ENCODE peak calls at places on chromosomes 2 and 18, in seven cellular contexts. L is body of pancreas, Z is endothelial cell of umbilical vein, M is A549, E is HCT116, S is spleen, G is GM12878. U is an unnamed sample.

GRCh38 chr2:225040862-225041209 is 1.4 kb downstream of the DOCK10 start:
- DNase-seq in Z (no peak), L (no peak), E (no peak), S (peak), M (peak), G (no peak), U (no peak)

GRCh38 chr2:194095359-194095758 is 1561.7 kb upstream of the SLC39A10 start:
- DNase-seq in M (no peak), S (no peak), G (no peak), E (no peak), L (no peak), Z (no peak), U (no peak)

GRCh38 chr18:63795611-63796010 is 20.4 kb downstream of the SERPINB7 start:
- DNase-seq in M (no peak), S (no peak), E (no peak), Z (no peak), L (no peak), G (no peak), U (no peak)

GRCh38 chr2:162174778-162175177 is 22.7 kb upstream of the GCG start:
- DNase-seq in S (no peak), L (no peak), M (no peak), Z (no peak), E (no peak), G (no peak), U (no peak)

GRCh38 chr2:84946204-84947009 is 24.6 kb upstream of the KCMF1 start:
- DNase-seq in E (peak), S (peak), Z (peak), G (peak), M (peak), L (no peak), U (no peak)

GRCh38 chr2:8877332-8877731 is 39.9 kb upstream of the KIDINS220 start:
- DNase-seq in M (no peak), Z (no peak), G (no peak), S (no peak), L (no peak), E (no peak), U (no peak)

GRCh38 chr2:240235149-240235803 is 94.8 kb upstream of the OTOS start:
- DNase-seq in S (peak), Z (no peak), E (no peak), M (no peak), G (no peak), L (peak), U (peak)

GRCh38 chr2:181371782-181372292 is 85.3 kb upstream of the ITGA4 start:
- DNase-seq in G (no peak), E (no peak), L (no peak), M (no peak), Z (peak), S (no peak), U (no peak)

GRCh38 chr2:157497603-157498314 is 53.9 kb upstream of the CYTIP start:
- DNase-seq in G (no peak), M (peak), S (no peak), Z (peak), E (peak), L (no peak), U (no peak)

DNA sequence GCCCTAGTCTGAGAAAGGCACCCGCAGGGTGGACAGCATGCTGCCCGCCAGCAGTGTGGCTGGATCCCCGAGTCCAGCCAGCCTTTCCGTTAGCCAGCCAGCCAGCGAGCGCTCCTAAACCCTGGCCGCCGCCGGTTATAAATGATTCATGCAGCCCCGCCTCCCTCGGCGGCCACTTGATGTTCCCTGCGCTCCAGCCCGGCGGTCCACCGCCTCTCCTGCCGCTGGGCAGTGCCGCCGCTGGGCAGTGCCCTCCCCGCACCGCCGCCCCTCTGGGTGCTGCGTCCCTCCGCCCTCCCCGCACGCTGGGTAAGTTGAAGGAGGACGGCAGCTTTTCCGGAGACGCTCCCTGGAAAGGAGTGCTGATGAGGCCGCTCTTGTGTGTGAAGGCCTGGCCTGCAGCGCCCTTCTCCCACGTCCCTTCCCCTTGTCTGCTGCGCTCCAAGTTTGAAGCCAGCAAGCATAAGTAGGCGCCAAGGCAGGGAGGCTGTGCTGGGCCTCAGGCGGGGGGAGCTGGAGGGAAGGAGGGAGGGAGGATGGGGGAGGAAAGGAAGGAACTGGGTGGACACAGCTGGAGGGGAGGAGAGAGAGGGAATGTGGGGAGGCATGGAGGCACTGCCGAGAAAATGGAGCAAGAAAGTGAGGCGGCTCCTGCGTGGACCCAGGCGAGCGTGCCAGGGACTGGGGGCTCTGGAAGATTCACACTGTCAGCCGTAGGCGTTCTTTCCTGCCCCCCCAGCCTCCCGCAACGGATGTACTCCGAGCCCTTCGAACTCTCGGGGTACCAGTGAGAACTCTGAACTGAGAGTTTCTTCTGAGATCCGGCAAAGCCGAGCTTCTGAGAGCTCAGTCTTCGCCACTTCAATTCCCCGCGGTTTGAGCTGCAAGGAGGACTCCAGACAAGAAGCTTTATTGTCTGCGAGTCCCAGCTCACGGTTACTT is 131.9 kb downstream of the GLI2 start:
- DNase-seq in Z (peak), E (no peak), S (peak), L (peak), M (peak), G (no peak), U (peak)
- TF ChIP-seq POLR2A in Z (no peak), E (no peak), S (no peak), L (no peak), M (no peak), G (no peak), U (no peak)

DNA sequence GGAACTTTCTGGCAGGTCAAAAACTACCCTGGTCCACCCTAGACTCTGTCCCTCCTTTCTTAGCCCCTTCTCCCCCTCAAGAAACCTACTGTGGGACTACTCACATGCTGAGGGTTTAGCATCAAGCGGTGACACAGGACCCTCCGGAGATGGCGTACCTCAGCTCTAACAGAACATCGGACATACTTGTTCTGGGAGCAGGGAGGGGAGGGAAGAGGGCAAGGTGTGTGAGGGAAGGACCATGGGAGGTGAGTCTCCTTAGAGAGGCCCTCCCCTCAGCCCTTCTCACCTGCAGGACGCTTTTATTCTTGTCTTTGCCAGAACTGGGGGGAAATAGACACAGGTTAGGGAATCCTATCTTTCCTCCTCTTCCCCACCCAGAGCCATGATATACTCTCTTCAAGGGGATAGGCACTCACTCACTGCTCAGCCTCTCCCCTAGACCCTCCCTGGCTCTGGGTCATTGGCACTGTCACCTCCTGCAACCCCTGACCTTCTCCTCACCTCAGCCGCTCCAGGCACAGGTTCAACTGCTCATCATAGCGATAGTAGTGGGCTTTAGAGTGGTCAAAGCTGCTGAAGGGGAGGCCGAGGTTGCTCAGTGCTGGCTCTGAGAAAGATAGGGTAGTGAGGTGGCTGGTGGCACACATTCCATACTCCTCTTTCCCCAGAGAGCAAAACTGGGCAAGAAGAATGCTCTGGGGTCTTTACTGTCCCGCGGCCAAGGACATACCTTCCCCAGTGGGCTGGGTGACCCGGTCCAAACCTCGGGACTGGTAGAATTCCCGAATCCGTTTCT is 1.8 kb downstream of the PCGF1 start:
- DNase-seq in S (peak), G (no peak), M (no peak), E (no peak), Z (no peak), L (no peak), U (no peak)
- H3K4me3 ChIP-seq in S (no peak), G (no peak), M (peak), E (peak), Z (no peak), L (no peak), U (no peak)

DNA sequence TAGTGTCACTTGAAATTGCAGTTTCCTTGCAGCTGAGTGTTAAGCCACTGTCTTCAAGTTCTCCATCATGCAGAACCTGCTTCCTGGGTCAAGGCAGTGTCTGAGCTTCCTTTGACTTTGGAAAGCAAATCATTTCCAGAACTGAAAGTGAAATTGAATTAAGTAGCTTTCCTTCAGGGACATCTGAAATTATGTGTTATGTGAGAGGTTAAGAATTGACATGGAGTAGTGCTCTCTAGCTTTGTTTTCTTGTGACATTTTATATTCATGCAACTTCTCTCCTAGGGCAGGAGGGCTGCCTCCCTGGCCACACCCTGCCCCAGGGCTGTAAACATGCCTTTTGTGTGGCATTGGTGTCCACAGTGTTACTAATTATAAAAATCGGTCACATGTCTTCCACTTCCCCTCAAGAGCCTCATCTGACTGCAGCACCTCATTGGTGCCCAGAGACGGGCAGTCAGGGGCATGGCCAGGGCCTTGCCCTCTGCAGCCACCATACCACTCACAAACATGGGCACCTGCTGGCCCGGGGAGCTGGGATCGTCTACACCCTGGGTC is 14.4 kb downstream of the RAB12 start:
- DNase-seq in Z (no peak), M (no peak), E (no peak), S (peak), G (no peak), L (no peak), U (peak)
- TF ChIP-seq POLR2A in Z (no peak), M (no peak), E (no peak), S (no peak), G (peak), L (no peak), U (no peak)

GRCh38 chr2:152099655-152100050 is 809 bp upstream of the CACNB4 start:
- DNase-seq in L (no peak), E (no peak), M (peak), S (no peak), Z (no peak), G (no peak), U (no peak)
- H3K4me3 ChIP-seq in L (no peak), E (peak), M (peak), S (no peak), Z (no peak), G (peak), U (peak)

GRCh38 chr2:42169100-42169868 is at the start of gene EML4:
- DNase-seq in Z (peak), S (peak), E (peak), L (peak), M (peak), G (peak), U (peak)
- TF ChIP-seq POLR2A in Z (peak), S (peak), E (peak), L (peak), M (peak), G (peak), U (peak)

GRCh38 chr18:53850918-53851317 is 373.6 kb downstream of the MBD2 start:
- DNase-seq in L (no peak), E (no peak), Z (no peak), G (no peak), S (no peak), M (no peak), U (no peak)
- H3K4me3 ChIP-seq in L (no peak), E (no peak), Z (no peak), G (no peak), S (no peak), M (no peak), U (no peak)